ENCODE peak calls at places on chromosomes 2 and 18, in ten cellular contexts. J is IMR-90, Q is heart left ventricle, C is Peyer's patch, N is GM12865, E is A549, I is HFF-Myc, W is foreskin fibroblast, M is HAP-1, F is OCI-LY7. Z is an unnamed sample.

GRCh38 chr18:7666195-7666776 is 99.2 kb downstream of the PTPRM start:
- DNase-seq in J (no peak), Q (no peak), C (no peak), N (no peak), E (no peak), I (no peak), W (no peak), M (no peak), F (no peak), Z (no peak)

GRCh38 chr2:48707466-48707865 is 48.1 kb downstream of the LHCGR start:
- DNase-seq in J (peak), Q (no peak), C (no peak), N (peak), E (no peak), I (no peak), W (no peak), M (peak), F (peak), Z (no peak)

GRCh38 chr2:122531803-122532344 is 776.4 kb downstream of the TSN start:
- DNase-seq in J (no peak), Q (no peak), C (no peak), N (no peak), E (no peak), I (no peak), W (no peak), M (peak), F (no peak), Z (no peak)

GRCh38 chr2:131673400-131674173 is 145.9 kb downstream of the CCDC74A start:
- DNase-seq in J (peak), Q (peak), C (peak), N (peak), E (peak), I (no peak), W (peak), M (peak), F (peak), Z (no peak)

GRCh38 chr2:108288534-108289106 is at the start of gene SULT1C2:
- DNase-seq in J (peak), Q (no peak), C (no peak), N (no peak), E (peak), I (no peak), W (no peak), M (no peak), F (no peak), Z (peak)

GRCh38 chr18:55549474-55550104 is 38.4 kb downstream of the TCF4 start:
- DNase-seq in J (no peak), Q (no peak), C (no peak), N (no peak), E (no peak), I (no peak), W (no peak), M (no peak), F (no peak), Z (no peak)

GRCh38 chr2:78984386-78984785 is 41.1 kb upstream of the REG3G start:
- DNase-seq in J (no peak), Q (no peak), C (no peak), N (no peak), E (no peak), I (no peak), W (no peak), M (no peak), F (no peak), Z (no peak)

GRCh38 chr2:241120440-241120839 is 18.4 kb upstream of the MTERF4 start:
- DNase-seq in J (no peak), Q (no peak), C (no peak), N (no peak), E (no peak), I (no peak), W (no peak), M (no peak), F (no peak), Z (no peak)

GRCh38 chr2:128420131-128420530 is 101.5 kb upstream of the HS6ST1 start:
- DNase-seq in J (no peak), Q (no peak), C (no peak), N (no peak), E (no peak), I (no peak), W (no peak), M (peak), F (no peak), Z (no peak)

GRCh38 chr2:71609441-71609840 is 156.1 kb downstream of the DYSF start:
- DNase-seq in J (no peak), Q (no peak), C (no peak), N (no peak), E (no peak), I (no peak), W (no peak), M (no peak), F (no peak), Z (no peak)

GRCh38 chr2:46232860-46233259 is 64.3 kb upstream of the EPAS1 start:
- DNase-seq in J (no peak), Q (no peak), C (no peak), N (no peak), E (peak), I (no peak), W (peak), M (no peak), F (no peak), Z (no peak)

GRCh38 chr2:65728477-65729180 is 296.2 kb upstream of the SPRED2 start:
- DNase-seq in J (no peak), Q (no peak), C (no peak), N (no peak), E (no peak), I (no peak), W (no peak), M (no peak), F (no peak), Z (peak)

GRCh38 chr2:8030694-8031303 is 651.1 kb upstream of the ID2 start:
- DNase-seq in J (peak), Q (no peak), C (no peak), N (peak), E (no peak), I (no peak), W (peak), M (no peak), F (no peak), Z (no peak)

GRCh38 chr2:221649045-221649444 is 76.9 kb upstream of the EPHA4 start:
- DNase-seq in J (no peak), Q (peak), C (no peak), N (no peak), E (no peak), I (no peak), W (peak), M (peak), F (no peak), Z (no peak)

GRCh38 chr18:46260879-46261143 is 156.6 kb downstream of the HAUS1 start:
- DNase-seq in J (peak), Q (no peak), C (no peak), N (no peak), E (no peak), I (no peak), W (no peak), M (no peak), F (no peak), Z (no peak)

GRCh38 chr2:215171151-215171550 is 32.7 kb upstream of the ABCA12 start:
- DNase-seq in J (no peak), Q (no peak), C (no peak), N (peak), E (no peak), I (no peak), W (peak), M (no peak), F (no peak), Z (no peak)

GRCh38 chr2:37918742-37919186 is 6.3 kb upstream of the RMDN2 start:
- DNase-seq in J (no peak), Q (no peak), C (no peak), N (no peak), E (no peak), I (no peak), W (peak), M (no peak), F (no peak), Z (no peak)

GRCh38 chr2:110931648-110932047 is 189.1 kb upstream of the BCL2L11 start:
- DNase-seq in J (peak), Q (no peak), C (no peak), N (no peak), E (no peak), I (no peak), W (peak), M (no peak), F (no peak), Z (no peak)

GRCh38 chr2:17517481-17518211 is 594 bp downstream of the RAD51AP2 start:
- DNase-seq in J (no peak), Q (no peak), C (no peak), N (peak), E (no peak), I (no peak), W (no peak), M (no peak), F (peak), Z (no peak)

GRCh38 chr2:85245891-85246290 is 81.9 kb downstream of the TGOLN2 start:
- DNase-seq in J (no peak), Q (no peak), C (no peak), N (no peak), E (no peak), I (no peak), W (peak), M (no peak), F (no peak), Z (no peak)

GRCh38 chr2:74747411-74748080 is 86.4 kb upstream of the HK2 start:
- DNase-seq in J (peak), Q (no peak), C (no peak), N (no peak), E (no peak), I (no peak), W (peak), M (no peak), F (no peak), Z (no peak)

GRCh38 chr2:107412209-107412904 is 414.3 kb upstream of the RGPD4 start:
- DNase-seq in J (no peak), Q (no peak), C (no peak), N (no peak), E (no peak), I (no peak), W (no peak), M (no peak), F (no peak), Z (no peak)

GRCh38 chr2:19356545-19357382 is 1.7 kb downstream of the OSR1 start:
- DNase-seq in J (peak), Q (no peak), C (no peak), N (no peak), E (no peak), I (no peak), W (peak), M (peak), F (no peak), Z (no peak)

GRCh38 chr18:44759925-44760342 is 79.2 kb downstream of the SETBP1 start:
- DNase-seq in J (no peak), Q (no peak), C (peak), N (peak), E (no peak), I (no peak), W (no peak), M (no peak), F (peak), Z (no peak)

GRCh38 chr2:99156901-99157300 is 2.1 kb downstream of the LIPT1 start:
- DNase-seq in J (no peak), Q (no peak), C (no peak), N (no peak), E (no peak), I (no peak), W (no peak), M (no peak), F (no peak), Z (no peak)

GRCh38 chr18:48688961-48689360 is 150.1 kb downstream of the CTIF start:
- DNase-seq in J (no peak), Q (no peak), C (no peak), N (no peak), E (no peak), I (no peak), W (no peak), M (no peak), F (no peak), Z (no peak)

GRCh38 chr2:45242161-45242741 is 233.0 kb upstream of the SIX2 start:
- DNase-seq in J (peak), Q (peak), C (no peak), N (no peak), E (no peak), I (no peak), W (peak), M (no peak), F (no peak), Z (no peak)

GRCh38 chr2:41965886-41966285 is 81.9 kb upstream of the PKDCC start:
- DNase-seq in J (no peak), Q (no peak), C (no peak), N (no peak), E (peak), I (no peak), W (peak), M (no peak), F (no peak), Z (no peak)

GRCh38 chr18:56389190-56389589 is 249.2 kb downstream of the TXNL1 start:
- DNase-seq in J (peak), Q (no peak), C (no peak), N (no peak), E (no peak), I (no peak), W (no peak), M (no peak), F (no peak), Z (no peak)

GRCh38 chr2:209584915-209585314 is 161.1 kb downstream of the MAP2 start:
- DNase-seq in J (no peak), Q (no peak), C (no peak), N (no peak), E (no peak), I (no peak), W (no peak), M (no peak), F (no peak), Z (no peak)

GRCh38 chr2:33383838-33384237 is 92.6 kb upstream of the RASGRP3 start:
- DNase-seq in J (no peak), Q (no peak), C (no peak), N (no peak), E (no peak), I (no peak), W (no peak), M (no peak), F (no peak), Z (no peak)

GRCh38 chr2:31263636-31264190 is 29.8 kb downstream of the EHD3 start:
- DNase-seq in J (no peak), Q (no peak), C (no peak), N (no peak), E (no peak), I (no peak), W (peak), M (no peak), F (peak), Z (no peak)

GRCh38 chr2:72886505-72887031 is 640 bp upstream of the SPR start:
- DNase-seq in J (no peak), Q (no peak), C (no peak), N (no peak), E (no peak), I (no peak), W (no peak), M (no peak), F (no peak), Z (no peak)

GRCh38 chr2:72887032-72887835 is at the start of gene SPR:
- DNase-seq in J (peak), Q (peak), C (peak), N (peak), E (peak), I (no peak), W (peak), M (peak), F (no peak), Z (no peak)

GRCh38 chr2:72889991-72890390 is 2.8 kb downstream of the SPR start:
- DNase-seq in J (no peak), Q (no peak), C (no peak), N (no peak), E (no peak), I (no peak), W (no peak), M (no peak), F (no peak), Z (no peak)

GRCh38 chr2:72887836-72888437 is 729 bp downstream of the SPR start:
- DNase-seq in J (peak), Q (peak), C (peak), N (peak), E (peak), I (peak), W (peak), M (peak), F (peak), Z (peak)

GRCh38 chr2:72888438-72889202 is 1.4 kb downstream of the SPR start:
- DNase-seq in J (no peak), Q (no peak), C (no peak), N (no peak), E (no peak), I (no peak), W (no peak), M (no peak), F (no peak), Z (no peak)
- H3K4me3 ChIP-seq in J (no peak), Q (no peak), C (peak), N (no peak), E (peak), I (peak), W (no peak), M (peak), F (no peak), Z (no peak)

DNA sequence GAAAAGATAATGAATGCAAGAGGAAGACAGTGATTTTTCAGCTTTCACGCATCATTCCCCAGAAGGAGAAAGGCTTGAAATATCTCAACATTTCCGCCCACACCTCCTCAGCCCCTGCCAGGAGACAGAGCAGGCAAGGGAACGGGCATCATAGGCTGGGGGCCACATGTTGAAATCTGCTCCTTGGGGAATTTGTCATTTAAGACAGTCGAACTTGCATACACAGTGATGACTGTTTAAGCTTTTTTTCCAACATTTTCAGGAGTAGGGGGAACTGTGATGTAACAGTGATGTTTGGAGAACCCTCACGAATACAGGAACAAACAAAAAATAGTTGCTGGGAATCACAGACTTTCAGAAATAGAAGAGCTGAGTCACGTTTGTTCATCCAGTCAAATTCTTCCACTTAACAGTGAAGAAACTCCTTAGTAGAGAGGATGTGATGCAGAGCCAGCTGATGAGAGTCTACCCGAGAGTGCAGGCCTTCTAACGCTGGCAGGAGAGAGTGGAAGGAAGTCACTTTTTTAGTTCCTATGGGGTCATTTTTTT is 266.8 kb downstream of the ALPK2 start:
- DNase-seq in J (peak), Q (no peak), C (no peak), N (peak), E (peak), I (peak), W (peak), M (no peak), F (no peak), Z (peak)
- H3K4me3 ChIP-seq in J (peak), Q (no peak), C (no peak), N (no peak), E (no peak), I (no peak), W (peak), M (no peak), F (no peak), Z (no peak)

GRCh38 chr2:239514753-239515152 is 113.9 kb upstream of the HDAC4 start:
- DNase-seq in J (no peak), Q (no peak), C (no peak), N (no peak), E (no peak), I (no peak), W (no peak), M (no peak), F (no peak), Z (no peak)
- H3K4me3 ChIP-seq in J (no peak), Q (no peak), C (no peak), N (no peak), E (no peak), I (no peak), W (no peak), M (no peak), F (no peak), Z (no peak)

GRCh38 chr2:231395188-231396057 is at the start of gene B3GNT7:
- DNase-seq in J (no peak), Q (no peak), C (peak), N (peak), E (no peak), I (no peak), W (no peak), M (no peak), F (peak), Z (no peak)

GRCh38 chr2:231397928-231398294 is 2.4 kb downstream of the B3GNT7 start:
- DNase-seq in J (no peak), Q (no peak), C (no peak), N (no peak), E (no peak), I (no peak), W (no peak), M (no peak), F (no peak), Z (no peak)

GRCh38 chr2:231397011-231397927 is 1.8 kb downstream of the B3GNT7 start:
- DNase-seq in J (no peak), Q (no peak), C (no peak), N (peak), E (no peak), I (no peak), W (no peak), M (no peak), F (no peak), Z (no peak)

GRCh38 chr2:231394201-231395141 is 1.0 kb upstream of the B3GNT7 start:
- DNase-seq in J (no peak), Q (no peak), C (peak), N (peak), E (peak), I (no peak), W (no peak), M (no peak), F (peak), Z (no peak)

DNA sequence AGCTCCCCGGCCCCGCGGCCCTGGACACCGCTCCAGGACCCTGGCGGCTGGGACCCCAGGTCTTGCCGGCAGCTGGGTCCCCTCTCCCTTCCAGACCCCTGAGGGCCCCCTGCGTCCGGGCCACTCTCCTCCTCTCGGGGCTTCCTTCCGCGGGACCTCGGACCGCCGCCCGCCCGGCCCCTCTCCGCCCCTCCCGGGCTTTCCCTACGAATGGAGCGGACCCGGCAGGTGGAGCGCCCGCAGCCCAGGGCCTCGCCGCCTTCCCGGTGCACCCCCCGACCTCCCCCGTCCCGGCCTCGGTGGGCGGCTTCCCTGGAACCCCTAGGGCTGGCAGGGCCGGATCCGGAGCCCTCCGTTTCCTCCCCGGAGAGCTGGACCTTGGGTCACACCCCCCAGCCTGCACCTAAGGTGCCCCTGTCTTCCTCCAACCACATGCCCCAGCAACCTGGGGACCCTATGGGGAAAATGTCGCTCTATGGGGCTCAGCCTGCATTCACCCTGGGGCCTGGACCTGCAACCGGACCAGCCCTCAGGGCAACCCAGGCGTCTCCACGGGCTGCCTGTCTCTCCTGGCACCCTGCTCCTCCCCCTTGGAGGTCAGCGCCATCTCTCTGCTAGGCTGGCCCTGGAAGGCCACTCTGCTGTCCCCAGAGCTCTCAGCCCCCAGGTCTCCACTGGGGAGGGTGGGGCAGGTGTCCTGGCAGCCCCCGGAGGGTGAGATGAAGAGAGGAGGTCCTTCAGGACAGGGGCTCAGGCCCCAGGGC is 730 bp downstream of the B3GNT7 start:
- DNase-seq in J (no peak), Q (no peak), C (no peak), N (no peak), E (no peak), I (no peak), W (no peak), M (no peak), F (peak), Z (no peak)
- H3K4me3 ChIP-seq in J (no peak), Q (peak), C (peak), N (peak), E (peak), I (no peak), W (no peak), M (no peak), F (peak), Z (peak)

GRCh38 chr2:104976603-104977120 is 61.2 kb upstream of the MRPS9 start:
- DNase-seq in J (no peak), Q (no peak), C (peak), N (peak), E (peak), I (no peak), W (no peak), M (peak), F (peak), Z (no peak)
- H3K4me3 ChIP-seq in J (no peak), Q (no peak), C (no peak), N (no peak), E (no peak), I (no peak), W (no peak), M (no peak), F (peak), Z (no peak)